ENCODE peak calls at places on chromosome 10, in six cellular contexts. One of them, this sample, is unnamed.

GRCh38 chr10:36942616-36943015 is 182.8 kb upstream of the ANKRD30A start:
- DNase-seq in trophoblast cell: no peak
- DNase-seq in IMR-90: no peak
- DNase-seq in mesenchymal stem cell: no peak
- DNase-seq in mesendoderm: no peak
- DNase-seq in H1: no peak
- DNase-seq in this sample: no peak

GRCh38 chr10:5518143-5518542 is 6.6 kb upstream of the CALML3 start:
- DNase-seq in trophoblast cell: peak
- DNase-seq in mesenchymal stem cell: no peak
- DNase-seq in H1: no peak
- DNase-seq in mesendoderm: no peak
- DNase-seq in IMR-90: no peak
- DNase-seq in this sample: no peak

GRCh38 chr10:104664205-104664604 is 23.1 kb downstream of the SORCS3 start:
- DNase-seq in mesenchymal stem cell: no peak
- DNase-seq in IMR-90: no peak
- DNase-seq in H1: no peak
- DNase-seq in mesendoderm: no peak
- DNase-seq in trophoblast cell: no peak
- DNase-seq in this sample: no peak

GRCh38 chr10:86343761-86344160 is 22.8 kb downstream of the GRID1 start:
- DNase-seq in H1: no peak
- DNase-seq in mesenchymal stem cell: no peak
- DNase-seq in mesendoderm: no peak
- DNase-seq in IMR-90: no peak
- DNase-seq in trophoblast cell: no peak
- DNase-seq in this sample: no peak

GRCh38 chr10:81021428-81022129 is 483.9 kb downstream of the SH2D4B start:
- DNase-seq in trophoblast cell: no peak
- DNase-seq in IMR-90: no peak
- DNase-seq in mesenchymal stem cell: no peak
- DNase-seq in mesendoderm: no peak
- DNase-seq in H1: no peak
- DNase-seq in this sample: no peak

GRCh38 chr10:108052981-108053380 is 888.5 kb upstream of the SORCS1 start:
- DNase-seq in mesendoderm: no peak
- DNase-seq in H1: no peak
- DNase-seq in IMR-90: no peak
- DNase-seq in mesenchymal stem cell: no peak
- DNase-seq in trophoblast cell: no peak
- DNase-seq in this sample: no peak

GRCh38 chr10:101139421-101139911 is 8.4 kb downstream of the TLX1 start:
- DNase-seq in mesendoderm: peak
- DNase-seq in mesenchymal stem cell: peak
- DNase-seq in trophoblast cell: no peak
- DNase-seq in H1: no peak
- DNase-seq in IMR-90: no peak
- DNase-seq in this sample: peak

GRCh38 chr10:131726460-131726861 is 174.3 kb upstream of the PPP2R2D start:
- DNase-seq in trophoblast cell: no peak
- DNase-seq in mesendoderm: peak
- DNase-seq in mesenchymal stem cell: no peak
- DNase-seq in H1: no peak
- DNase-seq in IMR-90: no peak
- DNase-seq in this sample: peak

GRCh38 chr10:103772096-103772845 is 83.1 kb downstream of the SH3PXD2A start:
- DNase-seq in IMR-90: peak
- DNase-seq in mesendoderm: peak
- DNase-seq in mesenchymal stem cell: peak
- DNase-seq in H1: peak
- DNase-seq in trophoblast cell: peak
- DNase-seq in this sample: peak

GRCh38 chr10:90746829-90747228 is 111.0 kb downstream of the HTR7 start:
- DNase-seq in IMR-90: no peak
- DNase-seq in mesenchymal stem cell: no peak
- DNase-seq in trophoblast cell: peak
- DNase-seq in mesendoderm: no peak
- DNase-seq in H1: no peak
- DNase-seq in this sample: no peak

GRCh38 chr10:57788117-57788516 is 479.6 kb downstream of the IPMK start:
- DNase-seq in IMR-90: no peak
- DNase-seq in mesendoderm: peak
- DNase-seq in H1: no peak
- DNase-seq in mesenchymal stem cell: no peak
- DNase-seq in trophoblast cell: no peak
- DNase-seq in this sample: no peak

GRCh38 chr10:21217107-21217506 is 308.4 kb downstream of the SKIDA1 start:
- DNase-seq in mesendoderm: no peak
- DNase-seq in trophoblast cell: no peak
- DNase-seq in IMR-90: no peak
- DNase-seq in H1: no peak
- DNase-seq in mesenchymal stem cell: no peak
- DNase-seq in this sample: no peak

GRCh38 chr10:47383254-47384147 is 592 bp downstream of the ZNF488 start:
- DNase-seq in H1: peak
- DNase-seq in mesenchymal stem cell: peak
- DNase-seq in IMR-90: no peak
- DNase-seq in trophoblast cell: no peak
- DNase-seq in mesendoderm: peak
- DNase-seq in this sample: peak

GRCh38 chr10:26574783-26575182 is 122.7 kb upstream of the PDSS1 start:
- DNase-seq in mesendoderm: no peak
- DNase-seq in mesenchymal stem cell: no peak
- DNase-seq in IMR-90: no peak
- DNase-seq in trophoblast cell: peak
- DNase-seq in H1: no peak
- DNase-seq in this sample: no peak

GRCh38 chr10:66822801-66823200 is 103.0 kb upstream of the LRRTM3 start:
- DNase-seq in trophoblast cell: no peak
- DNase-seq in mesenchymal stem cell: no peak
- DNase-seq in mesendoderm: peak
- DNase-seq in H1: no peak
- DNase-seq in IMR-90: no peak
- DNase-seq in this sample: peak

GRCh38 chr10:127462643-127463295 is 86.3 kb upstream of the NPS start:
- DNase-seq in H1: no peak
- DNase-seq in trophoblast cell: no peak
- DNase-seq in IMR-90: no peak
- DNase-seq in mesendoderm: no peak
- DNase-seq in mesenchymal stem cell: no peak
- DNase-seq in this sample: no peak

GRCh38 chr10:50637003-50637579 is 13.3 kb upstream of the SGMS1 start:
- DNase-seq in mesendoderm: no peak
- DNase-seq in trophoblast cell: no peak
- DNase-seq in mesenchymal stem cell: no peak
- DNase-seq in H1: no peak
- DNase-seq in IMR-90: peak
- DNase-seq in this sample: no peak

GRCh38 chr10:98097611-98098010 is 36.8 kb upstream of the R3HCC1L start:
- DNase-seq in H1: no peak
- DNase-seq in IMR-90: no peak
- DNase-seq in trophoblast cell: no peak
- DNase-seq in mesendoderm: peak
- DNase-seq in mesenchymal stem cell: no peak
- DNase-seq in this sample: no peak

GRCh38 chr10:17561131-17561530 is 56.0 kb downstream of the HACD1 start:
- DNase-seq in H1: no peak
- DNase-seq in trophoblast cell: no peak
- DNase-seq in IMR-90: peak
- DNase-seq in mesendoderm: no peak
- DNase-seq in mesenchymal stem cell: no peak
- DNase-seq in this sample: no peak

GRCh38 chr10:73060738-73061635 is 35.7 kb downstream of the P4HA1 start:
- DNase-seq in mesenchymal stem cell: peak
- DNase-seq in H1: no peak
- DNase-seq in IMR-90: peak
- DNase-seq in trophoblast cell: peak
- DNase-seq in mesendoderm: peak
- DNase-seq in this sample: no peak

GRCh38 chr10:76558996-76559888 is 1078.4 kb downstream of the KCNMA1 start:
- DNase-seq in H1: no peak
- DNase-seq in mesendoderm: no peak
- DNase-seq in IMR-90: peak
- DNase-seq in mesenchymal stem cell: peak
- DNase-seq in trophoblast cell: no peak
- DNase-seq in this sample: no peak

GRCh38 chr10:32954545-32955298 is 3.3 kb downstream of the ITGB1 start:
- DNase-seq in IMR-90: no peak
- DNase-seq in trophoblast cell: no peak
- DNase-seq in mesenchymal stem cell: no peak
- DNase-seq in mesendoderm: no peak
- DNase-seq in H1: no peak
- DNase-seq in this sample: no peak

GRCh38 chr10:60739581-60739980 is 38.7 kb upstream of the CDK1 start:
- DNase-seq in H1: no peak
- DNase-seq in trophoblast cell: peak
- DNase-seq in IMR-90: peak
- DNase-seq in mesenchymal stem cell: peak
- DNase-seq in mesendoderm: no peak
- DNase-seq in this sample: no peak

GRCh38 chr10:4354382-4354812 is 471.6 kb upstream of the AKR1E2 start:
- DNase-seq in IMR-90: peak
- DNase-seq in mesendoderm: no peak
- DNase-seq in trophoblast cell: peak
- DNase-seq in H1: no peak
- DNase-seq in mesenchymal stem cell: peak
- DNase-seq in this sample: no peak

GRCh38 chr10:126461289-126461688 is 73.0 kb upstream of the ADAM12 start:
- DNase-seq in IMR-90: no peak
- DNase-seq in mesenchymal stem cell: no peak
- DNase-seq in H1: no peak
- DNase-seq in trophoblast cell: no peak
- DNase-seq in mesendoderm: no peak
- DNase-seq in this sample: no peak

GRCh38 chr10:90587081-90587491 is 270.8 kb downstream of the HTR7 start:
- DNase-seq in IMR-90: peak
- DNase-seq in mesenchymal stem cell: peak
- DNase-seq in H1: no peak
- DNase-seq in mesendoderm: no peak
- DNase-seq in trophoblast cell: no peak
- DNase-seq in this sample: no peak

GRCh38 chr10:96124230-96125141 is 5.6 kb upstream of the ZNF518A start:
- DNase-seq in H1: peak
- DNase-seq in mesenchymal stem cell: peak
- DNase-seq in IMR-90: peak
- DNase-seq in mesendoderm: peak
- DNase-seq in trophoblast cell: peak
- DNase-seq in this sample: peak

GRCh38 chr10:7233259-7233991 is 177.4 kb downstream of the SFMBT2 start:
- DNase-seq in mesendoderm: peak
- DNase-seq in mesenchymal stem cell: peak
- DNase-seq in H1: no peak
- DNase-seq in trophoblast cell: peak
- DNase-seq in IMR-90: no peak
- DNase-seq in this sample: no peak

GRCh38 chr10:69451784-69452251 is 553 bp downstream of the TSPAN15 start:
- DNase-seq in IMR-90: no peak
- DNase-seq in trophoblast cell: peak
- DNase-seq in mesendoderm: peak
- DNase-seq in H1: peak
- DNase-seq in mesenchymal stem cell: no peak
- DNase-seq in this sample: peak

GRCh38 chr10:126375926-126376554 is 12.2 kb downstream of the ADAM12 start:
- DNase-seq in trophoblast cell: peak
- DNase-seq in mesenchymal stem cell: no peak
- DNase-seq in mesendoderm: no peak
- DNase-seq in H1: no peak
- DNase-seq in IMR-90: peak
- DNase-seq in this sample: no peak

GRCh38 chr10:94012834-94013830 is 19.4 kb downstream of the PLCE1 start:
- DNase-seq in trophoblast cell: no peak
- DNase-seq in mesenchymal stem cell: no peak
- DNase-seq in IMR-90: peak
- DNase-seq in mesendoderm: no peak
- DNase-seq in H1: no peak
- DNase-seq in this sample: no peak

GRCh38 chr10:13684252-13684791 is 97.6 kb downstream of the PRPF18 start:
- DNase-seq in H1: no peak
- DNase-seq in IMR-90: peak
- DNase-seq in mesendoderm: no peak
- DNase-seq in trophoblast cell: no peak
- DNase-seq in mesenchymal stem cell: peak
- DNase-seq in this sample: no peak

DNA sequence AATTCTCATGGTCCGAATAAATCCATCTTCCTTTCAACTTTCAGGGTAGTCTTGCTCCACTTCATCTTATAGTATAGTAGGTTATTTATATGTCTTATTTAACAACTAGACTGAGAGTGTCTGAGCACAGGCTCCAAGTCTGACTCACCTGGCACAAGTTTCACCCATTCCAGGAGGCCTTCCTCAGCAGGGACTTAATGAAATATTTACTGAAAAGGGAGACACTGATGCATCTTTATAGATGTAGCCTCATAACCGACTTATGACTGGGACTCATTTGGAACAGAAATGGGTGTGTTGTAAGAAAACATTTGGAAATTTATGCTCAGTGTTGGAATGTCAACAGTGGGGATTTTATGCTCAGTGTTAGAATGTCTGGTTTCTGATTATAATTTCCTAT is 59.9 kb downstream of the CH25H start:
- DNase-seq in mesenchymal stem cell: no peak
- DNase-seq in H1: no peak
- DNase-seq in trophoblast cell: no peak
- DNase-seq in mesendoderm: no peak
- DNase-seq in IMR-90: peak
- DNase-seq in this sample: no peak
- H2AK5ac ChIP-seq in mesenchymal stem cell: no peak
- H2AK5ac ChIP-seq in H1: no peak
- H2AK5ac ChIP-seq in trophoblast cell: no peak
- H2AK5ac ChIP-seq in mesendoderm: no peak
- H2AK5ac ChIP-seq in IMR-90: no peak
- H2AK5ac ChIP-seq in this sample: no peak

GRCh38 chr10:79061441-79062315 is 7.1 kb upstream of the ZMIZ1 start:
- DNase-seq in mesenchymal stem cell: no peak
- DNase-seq in IMR-90: no peak
- DNase-seq in mesendoderm: no peak
- DNase-seq in H1: no peak
- DNase-seq in trophoblast cell: no peak
- DNase-seq in this sample: no peak
- H2AK5ac ChIP-seq in mesenchymal stem cell: no peak
- H2AK5ac ChIP-seq in IMR-90: no peak
- H2AK5ac ChIP-seq in mesendoderm: no peak
- H2AK5ac ChIP-seq in H1: no peak
- H2AK5ac ChIP-seq in trophoblast cell: no peak
- H2AK5ac ChIP-seq in this sample: no peak

GRCh38 chr10:133356549-133356948 is 1.3 kb downstream of the FUOM start:
- DNase-seq in mesenchymal stem cell: no peak
- DNase-seq in IMR-90: no peak
- DNase-seq in mesendoderm: no peak
- DNase-seq in trophoblast cell: no peak
- DNase-seq in H1: no peak
- DNase-seq in this sample: no peak
- H2AK5ac ChIP-seq in mesenchymal stem cell: no peak
- H2AK5ac ChIP-seq in IMR-90: no peak
- H2AK5ac ChIP-seq in mesendoderm: peak
- H2AK5ac ChIP-seq in trophoblast cell: peak
- H2AK5ac ChIP-seq in H1: no peak
- H2AK5ac ChIP-seq in this sample: no peak

GRCh38 chr10:71265618-71266146 is 53.3 kb downstream of the UNC5B start:
- DNase-seq in mesenchymal stem cell: no peak
- DNase-seq in H1: no peak
- DNase-seq in IMR-90: no peak
- DNase-seq in mesendoderm: no peak
- DNase-seq in trophoblast cell: no peak
- DNase-seq in this sample: no peak
- H2AK5ac ChIP-seq in mesenchymal stem cell: no peak
- H2AK5ac ChIP-seq in H1: peak
- H2AK5ac ChIP-seq in IMR-90: peak
- H2AK5ac ChIP-seq in mesendoderm: peak
- H2AK5ac ChIP-seq in trophoblast cell: peak
- H2AK5ac ChIP-seq in this sample: no peak

GRCh38 chr10:70622541-70622940 is 20.0 kb upstream of the PRF1 start:
- DNase-seq in H1: no peak
- DNase-seq in mesenchymal stem cell: no peak
- DNase-seq in IMR-90: no peak
- DNase-seq in trophoblast cell: no peak
- DNase-seq in mesendoderm: no peak
- DNase-seq in this sample: no peak
- H2AK5ac ChIP-seq in H1: peak
- H2AK5ac ChIP-seq in mesenchymal stem cell: no peak
- H2AK5ac ChIP-seq in IMR-90: no peak
- H2AK5ac ChIP-seq in trophoblast cell: no peak
- H2AK5ac ChIP-seq in mesendoderm: no peak
- H2AK5ac ChIP-seq in this sample: no peak

This sample was measured in H9.